ENCODE peak calls at places on chromosomes 4 and X, in four cellular contexts. One of them, this sample, is unnamed.

GRCh38 chrX:1442724-1443367 is 9.9 kb downstream of the ASMTL start:
- DNase-seq in fibroblast of lung: no peak
- DNase-seq in natural killer cell: no peak
- DNase-seq in ovary: peak
- DNase-seq in this sample: no peak

GRCh38 chr4:31360786-31361185 is 640.6 kb downstream of the PCDH7 start:
- DNase-seq in fibroblast of lung: peak
- DNase-seq in natural killer cell: no peak
- DNase-seq in ovary: no peak
- DNase-seq in this sample: peak

GRCh38 chrX:37785569-37785968 is 5.7 kb downstream of the CYBB start:
- DNase-seq in fibroblast of lung: peak
- DNase-seq in natural killer cell: no peak
- DNase-seq in ovary: no peak
- DNase-seq in this sample: peak

GRCh38 chrX:153457136-153457825 is 11.4 kb upstream of the TREX2 start:
- DNase-seq in fibroblast of lung: no peak
- DNase-seq in natural killer cell: no peak
- DNase-seq in ovary: no peak
- DNase-seq in this sample: no peak

GRCh38 chrX:83845397-83845796 is 15.5 kb upstream of the CYLC1 start:
- DNase-seq in fibroblast of lung: peak
- DNase-seq in natural killer cell: no peak
- DNase-seq in ovary: no peak
- DNase-seq in this sample: peak

GRCh38 chr4:30525662-30526061 is 194.5 kb upstream of the PCDH7 start:
- DNase-seq in fibroblast of lung: no peak
- DNase-seq in natural killer cell: no peak
- DNase-seq in ovary: no peak
- DNase-seq in this sample: no peak

GRCh38 chrX:97026406-97026805 is 142.7 kb downstream of the RPA4 start:
- DNase-seq in fibroblast of lung: peak
- DNase-seq in natural killer cell: no peak
- DNase-seq in ovary: no peak
- DNase-seq in this sample: no peak

GRCh38 chrX:11064851-11065600 is 46.1 kb upstream of the HCCS start:
- DNase-seq in fibroblast of lung: peak
- DNase-seq in natural killer cell: no peak
- DNase-seq in ovary: no peak
- DNase-seq in this sample: peak

GRCh38 chr4:37540486-37540885 is 145.7 kb downstream of the RELL1 start:
- DNase-seq in fibroblast of lung: peak
- DNase-seq in natural killer cell: no peak
- DNase-seq in ovary: no peak
- DNase-seq in this sample: no peak

GRCh38 chr4:47287735-47288134 is 175.8 kb downstream of the COMMD8 start:
- DNase-seq in fibroblast of lung: peak
- DNase-seq in natural killer cell: no peak
- DNase-seq in ovary: no peak
- DNase-seq in this sample: peak

GRCh38 chr4:155761916-155762315 is 3.1 kb downstream of the GUCY1B1 start:
- DNase-seq in fibroblast of lung: no peak
- DNase-seq in natural killer cell: no peak
- DNase-seq in ovary: no peak
- DNase-seq in this sample: no peak

GRCh38 chrX:115702982-115703381 is 142.0 kb downstream of the PLS3 start:
- DNase-seq in fibroblast of lung: no peak
- DNase-seq in natural killer cell: no peak
- DNase-seq in ovary: no peak
- DNase-seq in this sample: no peak

GRCh38 chrX:27555514-27555913 is 34.6 kb upstream of the DCAF8L2 start:
- DNase-seq in fibroblast of lung: peak
- DNase-seq in natural killer cell: no peak
- DNase-seq in ovary: no peak
- DNase-seq in this sample: peak

GRCh38 chr4:39365931-39366771 is at the start of gene RFC1:
- DNase-seq in fibroblast of lung: peak
- DNase-seq in natural killer cell: peak
- DNase-seq in ovary: peak
- DNase-seq in this sample: peak

GRCh38 chrX:123425904-123426303 is 241.8 kb downstream of the GRIA3 start:
- DNase-seq in fibroblast of lung: peak
- DNase-seq in natural killer cell: no peak
- DNase-seq in ovary: no peak
- DNase-seq in this sample: peak
- TF ChIP-seq CTCF in fibroblast of lung: no peak
- TF ChIP-seq CTCF in natural killer cell: no peak
- TF ChIP-seq CTCF in ovary: no peak
- TF ChIP-seq CTCF in this sample: no peak

GRCh38 chr4:87650938-87651337 is 858 bp downstream of the DMP1 start:
- DNase-seq in fibroblast of lung: no peak
- DNase-seq in natural killer cell: no peak
- DNase-seq in ovary: no peak
- DNase-seq in this sample: no peak
- TF ChIP-seq CTCF in fibroblast of lung: no peak
- TF ChIP-seq CTCF in natural killer cell: no peak
- TF ChIP-seq CTCF in ovary: no peak
- TF ChIP-seq CTCF in this sample: no peak

GRCh38 chr4:177519481-177520270 is 77.4 kb upstream of the AGA start:
- DNase-seq in fibroblast of lung: peak
- DNase-seq in natural killer cell: no peak
- DNase-seq in ovary: no peak
- DNase-seq in this sample: no peak
- TF ChIP-seq CTCF in fibroblast of lung: no peak
- TF ChIP-seq CTCF in natural killer cell: no peak
- TF ChIP-seq CTCF in ovary: no peak
- TF ChIP-seq CTCF in this sample: no peak

GRCh38 chr4:73867783-73868182 is 1.4 kb upstream of the CXCL1 start:
- DNase-seq in fibroblast of lung: peak
- DNase-seq in natural killer cell: no peak
- DNase-seq in ovary: no peak
- DNase-seq in this sample: peak
- TF ChIP-seq CTCF in fibroblast of lung: no peak
- TF ChIP-seq CTCF in natural killer cell: no peak
- TF ChIP-seq CTCF in ovary: no peak
- TF ChIP-seq CTCF in this sample: peak

GRCh38 chrX:17930850-17931249 is 69.8 kb upstream of the RAI2 start:
- DNase-seq in fibroblast of lung: no peak
- DNase-seq in natural killer cell: no peak
- DNase-seq in ovary: no peak
- DNase-seq in this sample: no peak
- TF ChIP-seq CTCF in fibroblast of lung: no peak
- TF ChIP-seq CTCF in natural killer cell: no peak
- TF ChIP-seq CTCF in ovary: no peak
- TF ChIP-seq CTCF in this sample: no peak

DNA sequence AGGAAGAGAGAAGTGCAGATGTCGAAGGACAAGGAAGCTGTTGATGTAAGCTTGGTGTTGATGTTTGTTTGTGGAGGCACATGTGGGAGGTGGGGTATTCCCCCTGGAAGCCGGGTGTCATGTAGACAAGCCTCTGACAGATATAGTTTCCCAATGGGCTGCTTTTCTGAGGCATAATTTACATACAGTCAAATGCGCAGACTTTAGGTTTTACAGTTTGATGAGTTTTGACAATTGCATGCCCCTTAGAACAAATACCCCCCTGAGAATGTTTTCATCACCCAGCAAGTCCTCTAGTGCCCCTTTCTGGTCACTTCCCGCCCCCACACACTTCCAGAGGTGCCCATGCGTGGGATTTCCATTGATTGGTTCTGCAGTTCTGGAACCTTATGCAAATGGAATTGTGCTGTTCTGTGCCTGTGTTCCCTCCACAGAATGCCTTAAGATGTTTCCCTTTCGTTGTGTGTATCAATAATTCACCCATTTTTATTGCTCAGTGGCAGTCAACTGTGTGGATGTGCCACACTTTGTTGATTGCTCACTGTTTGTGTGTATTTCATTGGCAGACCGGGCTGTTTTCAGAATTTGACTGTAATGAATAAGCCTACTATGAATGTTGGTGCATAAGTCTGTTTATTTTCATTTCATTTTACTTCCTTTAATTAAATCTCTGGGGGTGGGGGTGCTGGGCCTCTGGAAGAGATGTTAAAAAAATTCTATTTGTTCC is 8.5 kb downstream of the EVC start:
- DNase-seq in fibroblast of lung: no peak
- DNase-seq in natural killer cell: no peak
- DNase-seq in ovary: no peak
- DNase-seq in this sample: no peak
- TF ChIP-seq CTCF in fibroblast of lung: no peak
- TF ChIP-seq CTCF in natural killer cell: no peak
- TF ChIP-seq CTCF in ovary: no peak
- TF ChIP-seq CTCF in this sample: no peak

DNA sequence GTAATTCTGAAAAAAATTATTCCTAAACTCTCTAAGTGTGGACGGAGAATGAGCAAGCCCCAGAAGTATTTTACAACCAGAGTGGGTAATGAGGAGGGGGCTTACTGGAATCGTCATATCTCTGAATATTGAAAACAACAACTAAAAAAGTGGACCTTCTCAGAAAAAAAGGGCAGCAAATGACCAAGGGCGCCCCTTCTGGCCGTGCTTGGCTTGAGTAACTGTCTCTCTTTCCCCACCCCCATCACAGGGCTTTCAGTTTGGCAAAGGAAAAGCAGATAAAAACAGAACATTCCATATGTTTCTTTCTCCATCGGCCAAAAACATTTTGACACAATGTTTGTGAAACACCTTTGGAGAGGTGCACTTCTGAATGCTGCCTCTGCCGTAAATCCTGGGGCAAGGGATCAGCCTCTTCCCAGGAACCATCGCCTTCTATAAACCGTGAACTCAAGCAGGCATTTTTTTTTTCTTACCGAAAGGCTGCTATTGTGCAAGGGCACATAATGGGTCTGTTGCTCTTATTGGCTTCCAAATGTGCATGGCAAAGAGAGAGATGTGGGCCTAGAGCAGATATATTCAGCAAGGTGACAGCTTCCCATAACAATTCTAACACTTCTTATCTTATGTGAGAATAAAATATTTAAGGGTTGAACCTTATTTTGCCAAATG is 115.4 kb downstream of the PARM1 start:
- DNase-seq in fibroblast of lung: no peak
- DNase-seq in natural killer cell: no peak
- DNase-seq in ovary: no peak
- DNase-seq in this sample: peak
- TF ChIP-seq CTCF in fibroblast of lung: no peak
- TF ChIP-seq CTCF in natural killer cell: no peak
- TF ChIP-seq CTCF in ovary: no peak
- TF ChIP-seq CTCF in this sample: peak

DNA sequence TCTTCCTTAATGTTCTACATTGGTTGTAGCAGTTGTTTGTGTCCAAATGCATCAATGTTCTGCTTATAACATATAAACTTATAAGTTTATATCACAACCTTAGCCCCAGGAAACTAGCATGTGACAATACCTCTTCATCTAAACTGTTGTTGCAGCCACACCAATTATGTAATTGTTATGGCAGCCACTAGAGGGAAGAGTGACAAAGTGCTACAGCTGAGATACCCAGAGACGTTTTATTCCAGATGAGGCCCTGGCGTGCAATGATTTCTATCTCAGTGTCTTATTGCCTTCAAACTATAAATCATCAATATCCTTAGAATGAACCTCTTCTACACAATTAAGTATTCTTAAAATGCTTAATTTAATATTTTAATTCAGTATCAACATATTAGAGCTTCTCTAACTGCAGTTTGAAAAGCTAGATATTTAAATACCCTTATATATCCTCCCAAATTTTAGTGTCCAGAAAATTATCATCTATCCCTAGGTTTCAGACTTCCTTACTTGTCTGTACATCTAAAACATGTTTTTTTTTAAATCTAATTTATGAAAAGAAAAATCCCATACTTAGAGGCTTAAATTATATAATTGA is 171.6 kb downstream of the PCDH10 start:
- DNase-seq in fibroblast of lung: peak
- DNase-seq in natural killer cell: no peak
- DNase-seq in ovary: no peak
- DNase-seq in this sample: peak
- TF ChIP-seq CTCF in fibroblast of lung: no peak
- TF ChIP-seq CTCF in natural killer cell: no peak
- TF ChIP-seq CTCF in ovary: no peak
- TF ChIP-seq CTCF in this sample: peak

GRCh38 chrX:131826572-131826971 is 196.5 kb upstream of the STK26 start:
- DNase-seq in fibroblast of lung: no peak
- DNase-seq in natural killer cell: no peak
- DNase-seq in ovary: no peak
- DNase-seq in this sample: no peak

GRCh38 chrX:131830400-131831184 is 192.5 kb upstream of the STK26 start:
- DNase-seq in fibroblast of lung: peak
- DNase-seq in natural killer cell: peak
- DNase-seq in ovary: peak
- DNase-seq in this sample: peak

GRCh38 chrX:131831185-131831520 is 191.9 kb upstream of the STK26 start:
- DNase-seq in fibroblast of lung: no peak
- DNase-seq in natural killer cell: no peak
- DNase-seq in ovary: no peak
- DNase-seq in this sample: no peak

GRCh38 chrX:131828482-131828881 is 194.6 kb upstream of the STK26 start:
- DNase-seq in fibroblast of lung: no peak
- DNase-seq in natural killer cell: no peak
- DNase-seq in ovary: no peak
- DNase-seq in this sample: no peak

GRCh38 chrX:131827935-131828334 is 195.2 kb upstream of the STK26 start:
- DNase-seq in fibroblast of lung: no peak
- DNase-seq in natural killer cell: no peak
- DNase-seq in ovary: no peak
- DNase-seq in this sample: peak
- TF ChIP-seq CTCF in fibroblast of lung: no peak
- TF ChIP-seq CTCF in natural killer cell: no peak
- TF ChIP-seq CTCF in ovary: no peak
- TF ChIP-seq CTCF in this sample: no peak